ENCODE peak calls at places on chromosomes 1 and 21, in five cellular contexts. H, F, W, M and Z are unnamed samples.

GRCh38 chr1:117652421-117652820 is 46.6 kb downstream of the TENT5C start:
- DNase-seq in H (no peak), F (no peak), W (no peak), M (no peak), Z (no peak)

GRCh38 chr1:31931241-31932225 is 6.6 kb downstream of the PTP4A2 start:
- DNase-seq in H (peak; percentile 62), F (no peak), W (no peak), M (peak; percentile 64), Z (peak; percentile 73)

GRCh38 chr1:5856246-5856815 is 135.9 kb downstream of the NPHP4 start:
- DNase-seq in H (peak; percentile 3), F (no peak), W (no peak), M (peak; percentile 33), Z (peak; percentile 67)

GRCh38 chr1:59814180-59814900 is 409 bp upstream of the HOOK1 start:
- DNase-seq in H (no peak), F (peak; percentile 93), W (peak; percentile 66), M (no peak), Z (no peak)

GRCh38 chr1:19712928-19713327 is 48.3 kb downstream of the HTR6 start:
- DNase-seq in H (no peak), F (no peak), W (no peak), M (peak; percentile 13), Z (no peak)

GRCh38 chr1:184483101-184483813 is 96.4 kb downstream of the C1orf21 start:
- DNase-seq in H (peak; percentile 43), F (no peak), W (no peak), M (peak; percentile 49), Z (peak; percentile 61)

GRCh38 chr1:32757213-32757895 is 54.8 kb upstream of the SYNC start:
- DNase-seq in H (no peak), F (no peak), W (no peak), M (no peak), Z (no peak)

GRCh38 chr1:7671676-7672075 is 99.4 kb upstream of the VAMP3 start:
- DNase-seq in H (no peak), F (no peak), W (no peak), M (no peak), Z (no peak)

GRCh38 chr1:208174736-208175507 is 69.3 kb downstream of the PLXNA2 start:
- DNase-seq in H (peak; percentile 56), F (no peak), W (no peak), M (peak; percentile 51), Z (peak; percentile 58)

GRCh38 chr1:229380514-229381160 is 37.8 kb upstream of the CCSAP start:
- DNase-seq in H (no peak), F (no peak), W (peak; percentile 56), M (no peak), Z (no peak)

GRCh38 chr1:145926706-145927072 is 595 bp downstream of the RBM8A start:
- DNase-seq in H (peak; percentile 39), F (no peak), W (no peak), M (no peak), Z (no peak)

GRCh38 chr1:101188311-101188710 is 48.5 kb upstream of the S1PR1 start:
- DNase-seq in H (peak; percentile 28), F (no peak), W (no peak), M (no peak), Z (no peak)

GRCh38 chr1:1069711-1070676 is 4.1 kb downstream of the RNF223 start:
- DNase-seq in H (no peak), F (no peak), W (no peak), M (no peak), Z (no peak)

GRCh38 chr21:21200939-21201610 is 202.9 kb downstream of the NCAM2 start:
- DNase-seq in H (no peak), F (no peak), W (no peak), M (peak; percentile 43), Z (peak; percentile 65)

GRCh38 chr21:37463083-37463780 is 96.7 kb downstream of the DYRK1A start:
- DNase-seq in H (peak; percentile 76), F (no peak), W (no peak), M (peak; percentile 75), Z (peak; percentile 70)

GRCh38 chr1:201085902-201086735 is 26.1 kb downstream of the CACNA1S start:
- DNase-seq in H (no peak), F (no peak), W (no peak), M (peak; percentile 48), Z (peak; percentile 58)

GRCh38 chr1:25766721-25767436 is 33.1 kb upstream of the SELENON start:
- DNase-seq in H (no peak), F (no peak), W (no peak), M (no peak), Z (no peak)

GRCh38 chr1:180922637-180923023 is 9.9 kb downstream of the KIAA1614 start:
- DNase-seq in H (no peak), F (no peak), W (no peak), M (no peak), Z (no peak)

GRCh38 chr1:102842606-102843005 is 265.7 kb downstream of the COL11A1 start:
- DNase-seq in H (no peak), F (no peak), W (no peak), M (no peak), Z (no peak)

GRCh38 chr21:27734146-27734545 is 767.3 kb upstream of the ADAMTS5 start:
- DNase-seq in H (peak; percentile 53), F (no peak), W (no peak), M (peak; percentile 80), Z (peak; percentile 81)

GRCh38 chr1:226480459-226480858 is 68.1 kb upstream of the STUM start:
- DNase-seq in H (no peak), F (no peak), W (no peak), M (no peak), Z (no peak)

GRCh38 chr1:34736711-34737110 is 18.1 kb upstream of the GJB5 start:
- DNase-seq in H (no peak), F (peak; percentile 10), W (no peak), M (no peak), Z (no peak)

GRCh38 chr1:54461731-54462596 is 55.8 kb upstream of the SSBP3 start:
- DNase-seq in H (no peak), F (peak; percentile 26), W (no peak), M (no peak), Z (no peak)

GRCh38 chr1:89332461-89332860 is 31.4 kb upstream of the GBP6 start:
- DNase-seq in H (no peak), F (no peak), W (no peak), M (no peak), Z (no peak)

GRCh38 chr1:6163973-6164617 is 16.0 kb downstream of the CHD5 start:
- DNase-seq in H (no peak), F (no peak), W (no peak), M (no peak), Z (no peak)

GRCh38 chr1:199978408-199978940 is 49.0 kb upstream of the NR5A2 start:
- DNase-seq in H (no peak), F (no peak), W (no peak), M (peak; percentile 32), Z (peak; percentile 44)

GRCh38 chr1:36175137-36176095 is 19.5 kb downstream of the MAP7D1 start:
- DNase-seq in H (peak; percentile 39), F (no peak), W (peak; percentile 84), M (peak; percentile 73), Z (peak; percentile 53)

GRCh38 chr1:218546314-218546713 is 201.2 kb downstream of the TGFB2 start:
- DNase-seq in H (no peak), F (no peak), W (no peak), M (peak; percentile 41), Z (peak; percentile 25)

DNA sequence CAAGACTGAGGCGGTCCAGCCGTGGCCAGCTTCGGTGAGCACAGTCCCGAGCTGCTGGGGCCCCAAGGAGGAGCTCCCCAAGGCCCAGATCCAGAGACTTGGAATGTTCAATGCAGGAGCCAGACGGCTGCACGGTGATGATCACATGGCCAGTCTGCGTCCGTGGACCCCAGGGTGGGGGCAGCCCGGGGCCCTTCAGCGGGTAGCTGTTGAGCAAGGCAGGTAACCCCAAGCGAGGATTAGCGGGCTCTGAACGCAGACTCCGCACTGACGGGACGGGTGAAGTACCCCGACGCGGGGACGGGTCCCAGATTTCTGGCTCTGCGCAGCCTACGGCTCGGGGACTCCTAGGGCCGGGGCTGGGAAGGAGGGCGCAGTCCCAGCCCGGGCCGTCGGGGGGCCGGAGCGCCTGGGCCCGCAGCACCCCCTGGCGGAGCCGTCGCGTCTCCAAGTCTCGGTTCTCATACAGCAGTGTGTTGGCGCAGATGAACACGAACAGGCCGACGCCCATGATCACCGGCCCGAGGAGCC is 2.7 kb downstream of the TMEM200B start:
- DNase-seq in H (no peak), F (no peak), W (peak; percentile 67), M (peak; percentile 39), Z (peak; percentile 27)
- TF ChIP-seq CTCF in H (peak; percentile 32), F (peak; percentile 27), W (peak; percentile 43), M (peak; percentile 17), Z (peak; percentile 24)

GRCh38 chr1:202193614-202194327 is at the start of gene LGR6:
- DNase-seq in H (no peak), F (no peak), W (no peak), M (no peak), Z (no peak)
- H3K4me3 ChIP-seq in H (peak within 1 kb of the TSS; percentile 5), F (peak within 1 kb of the TSS; percentile 7), W (peak within 1 kb of the TSS; percentile 82), M (no peak within 1 kb of the TSS), Z (no peak within 1 kb of the TSS)

DNA sequence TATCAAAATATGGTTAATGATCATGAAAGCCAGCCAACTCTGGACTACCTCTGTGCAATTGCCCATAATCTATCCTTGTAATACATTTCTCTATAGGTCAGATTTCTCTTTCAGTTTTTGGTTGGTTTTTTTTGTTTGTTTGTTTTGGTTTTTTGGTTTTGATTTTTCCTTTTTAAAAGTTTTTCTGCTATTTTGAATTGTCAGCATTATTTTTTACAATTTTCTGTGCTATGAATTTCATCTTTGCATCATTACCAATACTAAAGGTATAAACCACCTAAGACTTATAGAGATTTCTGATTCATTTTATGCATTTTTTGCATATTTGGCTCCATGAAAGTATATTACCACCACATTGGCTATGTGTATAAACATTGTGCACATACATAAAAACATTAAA is 799.6 kb downstream of the ADGRL2 start:
- DNase-seq in H (no peak), F (no peak), W (no peak), M (no peak), Z (no peak)
- TF ChIP-seq CTCF in H (no peak), F (no peak), W (no peak), M (no peak), Z (no peak)

GRCh38 chr21:45556302-45556644 is 14.0 kb upstream of the SLC19A1 start:
- DNase-seq in H (no peak), F (no peak), W (no peak), M (no peak), Z (no peak)
- H3K4me3 ChIP-seq in H (no peak overlapping the region), F (no peak overlapping the region), W (peak overlapping the region; percentile 57), M (peak overlapping the region; percentile 53), Z (peak overlapping the region; percentile 52)

DNA sequence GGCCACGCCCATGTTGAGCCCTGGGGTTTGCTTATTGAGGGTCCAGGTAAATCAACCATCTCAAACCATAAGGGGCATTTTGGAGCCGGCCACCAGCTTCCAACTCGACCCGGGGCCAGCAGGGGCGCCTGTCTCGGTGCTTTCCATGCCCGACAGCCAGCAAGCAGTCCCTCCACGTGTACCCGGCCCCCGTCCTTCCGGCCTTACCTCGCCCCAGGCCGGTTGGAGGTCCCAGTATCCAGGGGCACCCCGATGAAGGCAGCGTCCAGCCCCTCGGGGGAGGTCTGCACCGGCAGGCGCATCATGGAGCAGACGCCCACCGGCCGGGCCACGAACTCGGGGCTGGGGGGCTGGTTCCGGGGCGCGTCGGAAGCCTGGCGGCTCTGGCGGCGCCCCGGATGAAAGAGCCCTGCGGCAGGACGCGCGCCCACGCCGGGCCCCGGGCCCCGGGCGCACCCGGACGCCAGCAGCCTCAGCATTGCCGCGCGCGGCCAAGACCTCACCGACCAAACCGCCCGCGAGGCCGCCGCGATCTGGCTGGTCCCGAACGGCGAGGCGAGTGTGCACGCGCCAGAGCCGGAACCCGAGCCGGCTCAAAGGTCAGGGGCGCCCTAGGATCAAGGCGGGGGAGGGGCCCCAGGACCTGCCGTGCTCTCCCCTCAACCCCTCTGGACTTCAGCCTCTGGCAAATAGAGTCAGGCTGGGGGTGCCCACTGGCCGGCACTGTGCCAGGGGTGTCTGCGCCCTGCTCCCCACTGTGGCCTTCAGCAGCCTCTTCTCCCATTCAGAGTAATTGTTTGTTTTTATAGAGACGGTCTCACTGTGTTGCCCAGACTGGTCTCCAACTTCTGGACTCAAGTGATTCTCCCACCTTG is at the start of gene AGMAT:
- DNase-seq in H (no peak), F (no peak), W (no peak), M (peak; percentile 25), Z (peak; percentile 32)
- TF ChIP-seq CTCF in H (peak; percentile 2), F (peak; percentile 34), W (peak; percentile 9), M (peak; percentile 30), Z (peak; percentile 42)